ENCODE peak calls at places on chromosomes 3 and 15, in ten cellular contexts. One of them, this sample, is unnamed.
A peak's percentile ranks its signal among the peaks of the same experiment; 100 is the strongest.

GRCh38 chr3:137709011-137709601 is 55.0 kb upstream of the SOX14 start:
- DNase-seq in GM13976: peak; percentile 34
- DNase-seq in RPMI8226: peak; percentile 11
- DNase-seq in glomerular endothelial cell: no peak
- DNase-seq in T47D: peak; percentile 56
- DNase-seq in cardiac fibroblast: peak; percentile 7
- DNase-seq in head of caudate nucleus: no peak
- DNase-seq in AG04450: no peak
- DNase-seq in stromal cell of bone marrow: no peak
- DNase-seq in OCI-LY7: peak; percentile 8
- DNase-seq in this sample: peak; percentile 2

GRCh38 chr3:76011121-76011520 is 225.8 kb upstream of the ZNF717 start:
- DNase-seq in GM13976: no peak
- DNase-seq in RPMI8226: no peak
- DNase-seq in glomerular endothelial cell: no peak
- DNase-seq in T47D: no peak
- DNase-seq in cardiac fibroblast: no peak
- DNase-seq in head of caudate nucleus: no peak
- DNase-seq in AG04450: no peak
- DNase-seq in stromal cell of bone marrow: no peak
- DNase-seq in OCI-LY7: no peak
- DNase-seq in this sample: no peak

GRCh38 chr15:91552555-91552954 is 301.0 kb upstream of the SLCO3A1 start:
- DNase-seq in GM13976: no peak
- DNase-seq in RPMI8226: no peak
- DNase-seq in glomerular endothelial cell: no peak
- DNase-seq in T47D: no peak
- DNase-seq in cardiac fibroblast: no peak
- DNase-seq in head of caudate nucleus: no peak
- DNase-seq in AG04450: no peak
- DNase-seq in stromal cell of bone marrow: no peak
- DNase-seq in OCI-LY7: no peak
- DNase-seq in this sample: no peak

GRCh38 chr3:118480101-118480860 is 554.4 kb downstream of the IGSF11 start:
- DNase-seq in GM13976: no peak
- DNase-seq in RPMI8226: peak; percentile 7
- DNase-seq in glomerular endothelial cell: no peak
- DNase-seq in T47D: no peak
- DNase-seq in cardiac fibroblast: no peak
- DNase-seq in head of caudate nucleus: no peak
- DNase-seq in AG04450: no peak
- DNase-seq in stromal cell of bone marrow: no peak
- DNase-seq in OCI-LY7: no peak
- DNase-seq in this sample: no peak

GRCh38 chr15:87681054-87681453 is 575.5 kb downstream of the NTRK3 start:
- DNase-seq in GM13976: no peak
- DNase-seq in RPMI8226: peak; percentile 32
- DNase-seq in glomerular endothelial cell: no peak
- DNase-seq in T47D: no peak
- DNase-seq in cardiac fibroblast: no peak
- DNase-seq in head of caudate nucleus: no peak
- DNase-seq in AG04450: no peak
- DNase-seq in stromal cell of bone marrow: no peak
- DNase-seq in OCI-LY7: peak; percentile 20
- DNase-seq in this sample: peak; percentile 73

GRCh38 chr15:40052604-40053003 is 13.6 kb upstream of the SRP14 start:
- DNase-seq in GM13976: no peak
- DNase-seq in RPMI8226: no peak
- DNase-seq in glomerular endothelial cell: no peak
- DNase-seq in T47D: no peak
- DNase-seq in cardiac fibroblast: no peak
- DNase-seq in head of caudate nucleus: no peak
- DNase-seq in AG04450: no peak
- DNase-seq in stromal cell of bone marrow: no peak
- DNase-seq in OCI-LY7: no peak
- DNase-seq in this sample: peak; percentile 37

GRCh38 chr3:66363133-66363532 is 137.7 kb downstream of the LRIG1 start:
- DNase-seq in GM13976: no peak
- DNase-seq in RPMI8226: no peak
- DNase-seq in glomerular endothelial cell: no peak
- DNase-seq in T47D: no peak
- DNase-seq in cardiac fibroblast: no peak
- DNase-seq in head of caudate nucleus: no peak
- DNase-seq in AG04450: no peak
- DNase-seq in stromal cell of bone marrow: no peak
- DNase-seq in OCI-LY7: no peak
- DNase-seq in this sample: no peak

GRCh38 chr15:73983211-73983727 is 8.8 kb downstream of the STOML1 start:
- DNase-seq in GM13976: no peak
- DNase-seq in RPMI8226: no peak
- DNase-seq in glomerular endothelial cell: no peak
- DNase-seq in T47D: no peak
- DNase-seq in cardiac fibroblast: peak; percentile 83
- DNase-seq in head of caudate nucleus: peak; percentile 29
- DNase-seq in AG04450: peak; percentile 36
- DNase-seq in stromal cell of bone marrow: peak; percentile 72
- DNase-seq in OCI-LY7: no peak
- DNase-seq in this sample: no peak

GRCh38 chr15:81859737-81860516 is 185.9 kb downstream of the MEX3B start:
- DNase-seq in GM13976: no peak
- DNase-seq in RPMI8226: peak; percentile 83
- DNase-seq in glomerular endothelial cell: no peak
- DNase-seq in T47D: no peak
- DNase-seq in cardiac fibroblast: no peak
- DNase-seq in head of caudate nucleus: no peak
- DNase-seq in AG04450: no peak
- DNase-seq in stromal cell of bone marrow: no peak
- DNase-seq in OCI-LY7: peak; percentile 90
- DNase-seq in this sample: no peak

GRCh38 chr3:117019082-117019713 is 309.6 kb downstream of the TUSC7 start:
- DNase-seq in GM13976: peak; percentile 34
- DNase-seq in RPMI8226: peak; percentile 54
- DNase-seq in glomerular endothelial cell: peak; percentile 27
- DNase-seq in T47D: peak; percentile 81
- DNase-seq in cardiac fibroblast: peak; percentile 82
- DNase-seq in head of caudate nucleus: peak; percentile 79
- DNase-seq in AG04450: peak; percentile 36
- DNase-seq in stromal cell of bone marrow: peak; percentile 56
- DNase-seq in OCI-LY7: peak; percentile 42
- DNase-seq in this sample: peak; percentile 1

This sample was measured in MV-4-11.